ENCODE peak calls at places on chromosomes 16 and 17, in four cellular contexts. F is stimulated activated CD4-positive, alpha-beta T cell treated with anti-CD3 and anti-CD28 coated beads, Interleukin-4, amount 100 ng/mL, for 48 hours; C is HS-5; R is left lung. L is an unnamed sample.

GRCh38 chr17:2172447-2172938 is 117.6 kb downstream of the HIC1 start:
- DNase-seq in F (no peak), C (peak; percentile 54), R (no peak), L (no peak)

GRCh38 chr16:85015481-85016177 is 4.3 kb upstream of the ZDHHC7 start:
- DNase-seq in F (no peak), C (no peak), R (no peak), L (no peak)

GRCh38 chr17:7133424-7133823 is 18.8 kb upstream of the ASGR2 start:
- DNase-seq in F (peak; percentile 30), C (no peak), R (no peak), L (no peak)

GRCh38 chr16:50615891-50616290 is 65.2 kb downstream of the SNX20 start:
- DNase-seq in F (no peak), C (no peak), R (no peak), L (no peak)

GRCh38 chr17:33112763-33113162 is 121.1 kb downstream of the SPACA3 start:
- DNase-seq in F (no peak), C (peak; percentile 36), R (no peak), L (no peak)

GRCh38 chr17:58335061-58335731 is 6.6 kb upstream of the TSPOAP1 start:
- DNase-seq in F (peak; percentile 60), C (no peak), R (no peak), L (no peak)

GRCh38 chr17:44556114-44556853 is 1.0 kb upstream of the FZD2 start:
- DNase-seq in F (no peak), C (no peak), R (no peak), L (no peak)

GRCh38 chr16:13118091-13118490 is 216.7 kb downstream of the SHISA9 start:
- DNase-seq in F (no peak), C (no peak), R (no peak), L (no peak)

GRCh38 chr17:67489273-67489672 is 112.2 kb downstream of the PITPNC1 start:
- DNase-seq in F (no peak), C (no peak), R (no peak), L (no peak)

GRCh38 chr17:6303664-6304063 is 131.3 kb downstream of the AIPL1 start:
- DNase-seq in F (no peak), C (no peak), R (no peak), L (no peak)

GRCh38 chr16:88527186-88527936 is 42.8 kb upstream of the ZC3H18 start:
- DNase-seq in F (peak; percentile 45), C (no peak), R (peak; percentile 88), L (peak; percentile 73)

GRCh38 chr17:79065105-79065670 is 9.4 kb upstream of the ENGASE start:
- DNase-seq in F (peak; percentile 48), C (no peak), R (no peak), L (peak; percentile 68)

GRCh38 chr17:31754239-31754945 is 104.7 kb downstream of the COPRS start:
- DNase-seq in F (no peak), C (peak; percentile 90), R (no peak), L (no peak)

GRCh38 chr16:85557976-85558589 is 55.0 kb upstream of the GSE1 start:
- DNase-seq in F (no peak), C (no peak), R (peak; percentile 43), L (no peak)

GRCh38 chr17:9790889-9791876 is at the start of gene DHRS7C:
- DNase-seq in F (no peak), C (no peak), R (peak; percentile 67), L (peak; percentile 26)

GRCh38 chr16:76854234-76854633 is 336.8 kb upstream of the MON1B start:
- DNase-seq in F (no peak), C (no peak), R (no peak), L (no peak)

GRCh38 chr16:65808735-65809134 is 557.8 kb upstream of the CDH5 start:
- DNase-seq in F (no peak), C (no peak), R (no peak), L (no peak)

GRCh38 chr17:10616502-10617119 is 40.5 kb downstream of the MYH3 start:
- DNase-seq in F (peak; percentile 68), C (peak; percentile 44), R (peak; percentile 85), L (peak; percentile 30)

GRCh38 chr17:43994272-43995149 is 9.9 kb upstream of the NAGS start:
- DNase-seq in F (peak; percentile 62), C (no peak), R (peak; percentile 89), L (no peak)

GRCh38 chr16:56777533-56777932 is 47.6 kb downstream of the NUP93 start:
- DNase-seq in F (no peak), C (no peak), R (no peak), L (no peak)

GRCh38 chr16:22322741-22323140 is 25.5 kb downstream of the POLR3E start:
- DNase-seq in F (no peak), C (no peak), R (peak; percentile 63), L (no peak)

GRCh38 chr16:59202463-59202862 is 468.3 kb upstream of the GOT2 start:
- DNase-seq in F (no peak), C (no peak), R (no peak), L (no peak)

GRCh38 chr17:75069783-75070182 is 18.0 kb upstream of the SLC16A5 start:
- DNase-seq in F (no peak), C (no peak), R (peak; percentile 12), L (no peak)

GRCh38 chr16:89349947-89350633 is 132.6 kb downstream of the ZNF778 start:
- DNase-seq in F (no peak), C (no peak), R (no peak), L (no peak)

L was measured in cerebellum.